ENCODE peak calls at places on chromosome 19, in six cellular contexts. O is mammary epithelial cell, G is cardiac muscle cell, D is uterus, U is foreskin fibroblast, K is fibroblast of the aortic adventitia. W is an unnamed sample.

GRCh38 chr19:19820774-19821315 is 705 bp downstream of the ZNF506 start:
- DNase-seq in O (peak), G (peak), D (no peak), U (no peak), K (peak), W (no peak)

GRCh38 chr19:40619333-40620160 is 18.4 kb downstream of the LTBP4 start:
- DNase-seq in O (no peak), G (no peak), D (no peak), U (no peak), K (no peak), W (no peak)

GRCh38 chr19:40687525-40688016 is 2.9 kb downstream of the NUMBL start:
- DNase-seq in O (no peak), G (peak), D (peak), U (peak), K (peak), W (no peak)

GRCh38 chr19:35618857-35619256 is 6.3 kb downstream of the HAUS5 start:
- DNase-seq in O (no peak), G (no peak), D (no peak), U (no peak), K (no peak), W (no peak)

GRCh38 chr19:413756-414420 is 4.9 kb upstream of the C2CD4C start:
- DNase-seq in O (no peak), G (no peak), D (no peak), U (no peak), K (no peak), W (no peak)

GRCh38 chr19:6723108-6723618 is 2.7 kb upstream of the C3 start:
- DNase-seq in O (peak), G (peak), D (peak), U (peak), K (peak), W (no peak)

GRCh38 chr19:19551862-19552192 is 13.8 kb downstream of the CILP2 start:
- DNase-seq in O (no peak), G (peak), D (no peak), U (peak), K (no peak), W (peak)

GRCh38 chr19:55454787-55455243 is 6.6 kb downstream of the ISOC2 start:
- DNase-seq in O (peak), G (peak), D (no peak), U (peak), K (no peak), W (no peak)

GRCh38 chr19:45168767-45169351 is 8.1 kb upstream of the NKPD1 start:
- DNase-seq in O (no peak), G (no peak), D (no peak), U (no peak), K (no peak), W (no peak)

DNA sequence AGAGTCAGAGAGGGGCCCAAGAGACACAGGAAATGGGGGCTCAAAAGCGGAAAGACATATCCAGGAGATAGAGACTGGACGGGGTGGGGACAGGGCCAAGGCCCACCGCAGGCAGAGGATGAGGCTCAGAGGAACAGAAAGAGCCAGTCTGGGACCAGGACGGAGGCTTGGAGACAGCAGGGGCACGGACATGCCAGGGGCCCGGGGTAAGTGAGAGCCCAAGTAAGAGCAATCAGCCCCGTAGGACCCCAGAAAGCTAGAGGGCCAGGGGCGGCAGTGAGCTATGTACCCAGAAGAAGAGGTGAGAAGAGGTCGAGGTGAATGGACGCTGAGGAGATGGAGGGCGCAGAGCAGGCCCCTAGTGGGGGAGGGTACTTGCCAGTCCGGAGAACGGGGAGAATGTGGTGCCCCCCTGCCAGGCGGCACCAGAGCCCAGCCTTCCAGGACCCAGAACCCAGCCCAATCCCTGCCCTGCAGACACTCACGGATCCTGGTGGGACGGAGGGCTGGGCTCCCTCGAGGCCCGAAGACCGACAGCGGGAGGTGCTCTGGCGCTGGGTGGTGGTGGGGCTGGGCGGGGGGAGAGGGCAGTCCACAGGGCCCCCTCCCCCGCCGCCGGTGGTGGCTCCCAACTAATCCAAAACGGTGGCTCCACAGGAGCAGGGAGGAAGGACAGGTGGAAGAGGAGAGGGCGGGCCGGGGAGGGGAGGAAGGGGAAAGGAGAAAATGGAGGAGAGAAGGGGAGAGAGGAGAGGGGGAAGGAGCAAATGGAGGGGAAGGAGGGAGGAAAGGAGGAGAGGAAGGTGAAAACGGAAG is 1.0 kb downstream of the GRIK5 start:
- DNase-seq in O (no peak), G (no peak), D (no peak), U (no peak), K (no peak), W (no peak)
- H3K4me3 ChIP-seq in O (no peak), G (peak), D (peak), U (no peak), K (no peak), W (no peak)

DNA sequence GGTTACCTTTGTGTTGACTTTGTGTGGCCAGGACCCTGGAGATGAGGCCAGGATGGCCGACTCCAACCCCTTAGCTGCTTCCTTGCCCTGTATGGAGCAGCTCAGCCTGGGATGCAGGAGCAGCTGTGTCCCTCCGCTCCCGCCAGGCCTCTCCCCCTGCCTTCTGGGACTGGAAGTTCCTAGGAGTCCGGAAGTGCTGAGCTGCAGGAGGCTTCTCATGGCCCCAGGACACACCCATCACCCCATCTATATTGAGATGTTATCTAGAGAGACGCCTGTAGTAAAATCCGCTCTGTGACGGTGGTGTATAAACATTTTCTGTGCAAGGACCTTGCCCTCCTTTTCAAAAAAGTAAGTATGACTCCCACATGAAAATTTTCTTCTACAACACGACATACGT is 27.0 kb downstream of the WTIP start:
- DNase-seq in O (no peak), G (no peak), D (no peak), U (no peak), K (no peak), W (no peak)
- TF ChIP-seq CTCF in O (no peak), G (no peak), D (no peak), U (no peak), K (no peak), W (no peak)

GRCh38 chr19:13135068-13136062 is 14.8 kb downstream of the STX10 start:
- DNase-seq in O (no peak), G (no peak), D (no peak), U (no peak), K (no peak), W (no peak)
- H3K4me3 ChIP-seq in O (no peak), G (no peak), D (no peak), U (no peak), K (no peak), W (no peak)

GRCh38 chr19:9445037-9445436 is 9.7 kb upstream of the ZNF266 start:
- DNase-seq in O (no peak), G (no peak), D (no peak), U (no peak), K (no peak), W (no peak)
- TF ChIP-seq CTCF in O (no peak), G (no peak), D (no peak), U (no peak), K (no peak), W (no peak)

DNA sequence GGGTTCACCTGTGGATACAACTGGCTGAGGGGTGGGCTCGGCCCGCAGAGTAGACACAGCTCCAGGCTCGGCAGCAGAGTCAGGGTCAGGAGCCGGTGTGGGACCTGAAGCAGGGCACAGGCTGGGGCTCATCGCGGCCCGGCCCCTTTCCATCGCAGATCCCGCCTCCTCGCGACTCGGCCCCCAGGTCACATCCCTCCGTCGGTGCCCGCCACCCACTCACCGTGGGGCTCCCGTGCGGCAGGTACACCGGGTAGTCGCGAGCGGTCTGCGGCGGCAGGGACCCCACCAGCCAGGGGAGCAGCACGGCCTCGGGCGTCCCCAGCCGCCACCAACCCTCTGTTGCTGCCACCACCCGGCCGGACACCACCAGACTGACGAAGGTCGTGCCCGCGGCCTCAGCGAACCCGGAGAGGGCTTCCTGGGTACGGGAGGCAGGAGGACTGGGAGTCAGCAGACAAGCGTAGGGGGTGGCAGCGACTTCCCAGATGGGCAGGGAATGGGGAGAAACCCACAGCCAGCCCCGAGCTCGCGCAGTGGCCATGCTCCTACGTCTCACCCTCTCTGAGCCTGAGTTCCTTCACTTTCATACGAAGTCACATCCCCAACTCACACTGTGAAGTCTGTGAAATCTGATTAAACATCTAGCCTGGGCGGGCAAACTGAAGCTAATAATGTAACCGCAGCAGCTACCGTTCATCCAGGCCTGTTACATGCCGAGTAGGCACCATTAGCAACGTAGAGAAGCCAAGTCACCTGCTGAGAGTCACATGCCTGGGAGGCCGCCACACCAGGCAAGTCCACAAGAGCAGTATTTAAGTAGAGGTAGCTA is 3.7 kb downstream of the FUZ start:
- DNase-seq in O (no peak), G (no peak), D (peak), U (peak), K (peak), W (peak)
- H3K4me3 ChIP-seq in O (peak), G (peak), D (peak), U (peak), K (peak), W (peak)

GRCh38 chr19:37551123-37551993 is 43.2 kb downstream of the ZNF571 start:
- DNase-seq in O (peak), G (peak), D (no peak), U (peak), K (peak), W (peak)
- TF ChIP-seq CTCF in O (peak), G (peak), D (no peak), U (peak), K (peak), W (peak)

W was measured in astrocyte of the cerebellum.